ENCODE peak calls at places on chromosomes 3 and 15, in seven cellular contexts. E is heart left ventricle, M is substantia nigra, I is tibial artery, S is suprapubic skin, W is caudate nucleus, B is right cardiac atrium. Q is an unnamed sample.

GRCh38 chr3:39103324-39103693 is 4.1 kb downstream of the GORASP1 start:
- DNase-seq in E (no peak), B (no peak), I (no peak), W (no peak), S (no peak), M (no peak), Q (no peak)

GRCh38 chr3:117921908-117922456 is 1112.7 kb downstream of the IGSF11 start:
- DNase-seq in B (no peak), W (no peak), S (no peak), I (no peak), M (no peak), E (no peak), Q (no peak)

GRCh38 chr3:21826416-21826815 is 75.4 kb upstream of the ZNF385D start:
- DNase-seq in I (no peak), S (no peak), B (no peak), W (no peak), M (no peak), E (no peak), Q (no peak)

GRCh38 chr3:193851941-193852674 is 259.1 kb downstream of the OPA1 start:
- DNase-seq in S (no peak), E (no peak), M (no peak), W (no peak), B (peak), I (no peak), Q (peak)

GRCh38 chr3:107833046-107833445 is 257.8 kb downstream of the CD47 start:
- DNase-seq in B (no peak), W (no peak), E (no peak), S (no peak), I (no peak), M (no peak), Q (no peak)

GRCh38 chr3:104397713-104398112 is 969.0 kb upstream of the ALCAM start:
- DNase-seq in B (no peak), E (no peak), I (no peak), S (no peak), M (no peak), W (no peak), Q (no peak)

GRCh38 chr3:52830535-52831258 is at the start of gene ITIH4:
- DNase-seq in E (no peak), S (no peak), B (peak), I (no peak), M (no peak), W (no peak), Q (no peak)

GRCh38 chr3:150022406-150023238 is 51.9 kb upstream of the PFN2 start:
- DNase-seq in M (no peak), I (no peak), E (no peak), S (no peak), W (no peak), B (no peak), Q (no peak)

GRCh38 chr15:78177447-78177873 is 28.3 kb downstream of the IDH3A start:
- DNase-seq in M (peak), E (no peak), S (no peak), W (no peak), I (no peak), B (peak), Q (peak)

GRCh38 chr15:45399381-45400212 is 21.3 kb upstream of the GATM start:
- DNase-seq in S (no peak), B (no peak), E (no peak), I (no peak), M (peak), W (no peak), Q (no peak)

GRCh38 chr3:69925506-69925905 is 74.0 kb upstream of the SAMMSON start:
- DNase-seq in M (no peak), B (no peak), W (no peak), E (no peak), I (no peak), S (no peak), Q (no peak)

GRCh38 chr3:49173116-49173791 is 1.9 kb downstream of the KLHDC8B start:
- DNase-seq in I (no peak), W (no peak), S (no peak), E (peak), M (no peak), B (peak), Q (peak)

GRCh38 chr15:88701561-88702095 is 62.8 kb downstream of the ISG20 start:
- DNase-seq in E (no peak), I (no peak), B (no peak), W (no peak), M (no peak), S (no peak), Q (no peak)

GRCh38 chr3:12178091-12178820 is 19.5 kb upstream of the TIMP4 start:
- DNase-seq in I (peak), W (no peak), S (no peak), B (peak), M (no peak), E (peak), Q (peak)

GRCh38 chr15:66981746-66982145 is 83.7 kb upstream of the SMAD3 start:
- DNase-seq in E (no peak), S (no peak), M (no peak), I (no peak), W (no peak), B (no peak), Q (no peak)

GRCh38 chr3:63290686-63291085 is 12.6 kb downstream of the SYNPR start:
- DNase-seq in E (no peak), B (no peak), I (no peak), W (no peak), M (no peak), S (no peak), Q (no peak)

GRCh38 chr15:71937650-71938311 is 127.4 kb downstream of the NR2E3 start:
- DNase-seq in E (no peak), B (no peak), W (no peak), I (no peak), S (no peak), M (no peak), Q (no peak)

GRCh38 chr3:38039101-38039898 is at the start of gene DLEC1:
- DNase-seq in I (peak), E (peak), W (no peak), S (no peak), B (peak), M (no peak), Q (peak)

GRCh38 chr3:33578325-33579180 is 138.3 kb upstream of the UBP1 start:
- DNase-seq in B (no peak), M (no peak), S (no peak), W (no peak), E (no peak), I (no peak), Q (no peak)

GRCh38 chr3:105362021-105362665 is 4.6 kb upstream of the ALCAM start:
- DNase-seq in S (no peak), I (no peak), E (no peak), M (no peak), W (no peak), B (no peak), Q (no peak)

GRCh38 chr3:44477312-44478030 is at the start of gene ZNF445:
- DNase-seq in M (peak), I (peak), W (peak), S (peak), B (peak), E (peak), Q (peak)

GRCh38 chr15:27165590-27165989 is 194.6 kb downstream of the GABRG3 start:
- DNase-seq in E (no peak), M (no peak), B (no peak), S (no peak), W (no peak), I (no peak), Q (no peak)

GRCh38 chr15:50137330-50137761 is 18.3 kb upstream of the ATP8B4 start:
- DNase-seq in I (no peak), W (no peak), E (no peak), S (no peak), M (no peak), B (no peak), Q (no peak)

GRCh38 chr15:62483817-62484216 is 318.7 kb upstream of the C2CD4B start:
- DNase-seq in W (no peak), M (no peak), S (no peak), I (no peak), B (peak), E (peak), Q (peak)

GRCh38 chr3:161406594-161407555 is 35.6 kb upstream of the SPTSSB start:
- DNase-seq in I (no peak), M (no peak), W (no peak), B (no peak), E (no peak), S (no peak), Q (no peak)

GRCh38 chr3:8660781-8661180 is 16.2 kb upstream of the SSUH2 start:
- DNase-seq in I (no peak), S (no peak), M (no peak), B (no peak), E (no peak), W (no peak), Q (no peak)

GRCh38 chr3:99885851-99886250 is 68.2 kb downstream of the CMSS1 start:
- DNase-seq in S (no peak), W (no peak), E (no peak), I (no peak), M (no peak), B (no peak), Q (no peak)

GRCh38 chr3:48215876-48216275 is 7.4 kb upstream of the CAMP start:
- DNase-seq in B (peak), I (peak), M (peak), E (peak), S (no peak), W (no peak), Q (peak)

GRCh38 chr15:101027920-101028319 is 108.8 kb downstream of the LRRK1 start:
- DNase-seq in B (no peak), I (peak), E (peak), M (no peak), S (peak), W (no peak), Q (no peak)

GRCh38 chr15:31801152-31801551 is 229.2 kb upstream of the CHRNA7 start:
- DNase-seq in E (peak), M (peak), I (no peak), B (peak), S (no peak), W (no peak), Q (no peak)

GRCh38 chr3:188262913-188263683 is 109.1 kb downstream of the LPP start:
- DNase-seq in E (peak), W (no peak), I (peak), B (peak), M (peak), S (no peak), Q (no peak)

GRCh38 chr3:88863196-88863595 is 244.2 kb upstream of the EPHA3 start:
- DNase-seq in S (no peak), W (no peak), E (no peak), I (no peak), B (no peak), M (no peak), Q (no peak)

GRCh38 chr15:29151111-29151857 is 118.3 kb downstream of the NSMCE3 start:
- DNase-seq in S (peak), I (no peak), M (no peak), B (no peak), W (no peak), E (no peak), Q (peak)

GRCh38 chr3:14784087-14784596 is 34.6 kb upstream of the FGD5 start:
- DNase-seq in M (no peak), B (peak), I (no peak), W (no peak), S (peak), E (no peak), Q (no peak)

GRCh38 chr15:82901114-82901805 is 51.3 kb downstream of the HOMER2 start:
- DNase-seq in M (no peak), S (no peak), B (no peak), I (no peak), W (no peak), E (no peak), Q (no peak)

GRCh38 chr15:40693904-40694705 is 869 bp upstream of the RAD51 start:
- DNase-seq in S (no peak), I (no peak), M (no peak), B (no peak), W (no peak), E (no peak), Q (no peak)
- H3K27ac ChIP-seq in S (peak), I (peak), M (peak), B (peak), W (peak), E (peak), Q (peak)

DNA sequence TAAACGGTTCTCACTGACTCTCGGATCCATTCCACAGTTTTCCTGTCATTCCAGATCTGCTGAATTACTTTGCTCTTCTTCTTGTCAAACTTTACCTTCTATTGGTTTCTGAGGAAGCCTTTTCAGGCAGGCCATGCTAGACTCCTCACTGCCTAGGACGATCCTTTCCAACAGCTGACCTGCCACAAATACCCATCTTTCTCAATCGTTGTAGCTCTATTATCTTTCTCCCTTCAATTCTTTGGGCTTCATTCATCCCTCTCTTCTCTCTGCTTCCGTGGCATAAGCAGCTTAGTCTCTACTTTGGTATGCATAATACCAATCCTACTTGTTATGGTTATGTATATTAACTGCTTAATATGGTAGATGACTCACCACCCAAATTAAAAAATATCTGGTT is 421.8 kb downstream of the NLGN1 start:
- DNase-seq in E (no peak), B (no peak), I (no peak), W (no peak), M (no peak), S (no peak), Q (no peak)
- H3K27ac ChIP-seq in E (no peak), B (no peak), I (no peak), W (no peak), M (no peak), S (no peak), Q (no peak)

GRCh38 chr15:58019503-58020376 is 45.8 kb downstream of the ALDH1A2 start:
- DNase-seq in B (no peak), E (no peak), M (no peak), I (no peak), S (no peak), W (no peak), Q (no peak)
- H3K27ac ChIP-seq in B (no peak), E (no peak), M (no peak), I (no peak), S (no peak), W (no peak), Q (no peak)

GRCh38 chr3:124275421-124275820 is 283.5 kb upstream of the ROPN1 start:
- DNase-seq in E (peak), I (peak), S (no peak), W (no peak), B (peak), M (no peak), Q (no peak)
- H3K27ac ChIP-seq in E (peak), I (peak), S (peak), W (peak), B (peak), M (no peak), Q (peak)

Q was measured in stomach.